ENCODE peak calls at places on chromosomes 5 and 9, in nine cellular contexts. One of them, this sample, is unnamed.

GRCh38 chr9:114250235-114250568 is 72.7 kb upstream of the ORM1 start:
- DNase-seq in left ventricle myocardium inferior: peak
- DNase-seq in GM13976: no peak
- DNase-seq in prostate gland: peak
- DNase-seq in GM10248: no peak
- DNase-seq in right lobe of liver: peak
- DNase-seq in keratinocyte: no peak
- DNase-seq in neural progenitor cell: no peak
- DNase-seq in foreskin keratinocyte: no peak
- DNase-seq in this sample: no peak

GRCh38 chr9:122087406-122088200 is 5.5 kb downstream of the TTLL11 start:
- DNase-seq in left ventricle myocardium inferior: no peak
- DNase-seq in GM13976: no peak
- DNase-seq in prostate gland: no peak
- DNase-seq in GM10248: no peak
- DNase-seq in right lobe of liver: no peak
- DNase-seq in keratinocyte: no peak
- DNase-seq in neural progenitor cell: no peak
- DNase-seq in foreskin keratinocyte: no peak
- DNase-seq in this sample: peak

GRCh38 chr5:135944967-135945560 is 9.7 kb downstream of the LECT2 start:
- DNase-seq in left ventricle myocardium inferior: no peak
- DNase-seq in GM13976: peak
- DNase-seq in prostate gland: peak
- DNase-seq in GM10248: peak
- DNase-seq in right lobe of liver: no peak
- DNase-seq in keratinocyte: peak
- DNase-seq in neural progenitor cell: peak
- DNase-seq in foreskin keratinocyte: no peak
- DNase-seq in this sample: peak

GRCh38 chr5:134583821-134584220 is 48.8 kb downstream of the SAR1B start:
- DNase-seq in left ventricle myocardium inferior: no peak
- DNase-seq in GM13976: no peak
- DNase-seq in prostate gland: no peak
- DNase-seq in GM10248: no peak
- DNase-seq in right lobe of liver: no peak
- DNase-seq in keratinocyte: no peak
- DNase-seq in neural progenitor cell: no peak
- DNase-seq in foreskin keratinocyte: no peak
- DNase-seq in this sample: no peak

GRCh38 chr5:68343421-68343826 is 127.9 kb downstream of the PIK3R1 start:
- DNase-seq in left ventricle myocardium inferior: peak
- DNase-seq in GM13976: peak
- DNase-seq in prostate gland: peak
- DNase-seq in GM10248: peak
- DNase-seq in right lobe of liver: no peak
- DNase-seq in keratinocyte: no peak
- DNase-seq in neural progenitor cell: no peak
- DNase-seq in foreskin keratinocyte: peak
- DNase-seq in this sample: peak

GRCh38 chr5:170809551-170809950 is 26.0 kb downstream of the GABRP start:
- DNase-seq in left ventricle myocardium inferior: no peak
- DNase-seq in GM13976: no peak
- DNase-seq in prostate gland: no peak
- DNase-seq in GM10248: peak
- DNase-seq in right lobe of liver: no peak
- DNase-seq in keratinocyte: no peak
- DNase-seq in neural progenitor cell: peak
- DNase-seq in foreskin keratinocyte: peak
- DNase-seq in this sample: peak

GRCh38 chr5:52985306-52985705 is 3.8 kb upstream of the ITGA2 start:
- DNase-seq in left ventricle myocardium inferior: no peak
- DNase-seq in GM13976: no peak
- DNase-seq in prostate gland: no peak
- DNase-seq in GM10248: no peak
- DNase-seq in right lobe of liver: no peak
- DNase-seq in keratinocyte: no peak
- DNase-seq in neural progenitor cell: no peak
- DNase-seq in foreskin keratinocyte: peak
- DNase-seq in this sample: peak

GRCh38 chr9:272251-273213 is 57.9 kb downstream of the DOCK8 start:
- DNase-seq in left ventricle myocardium inferior: no peak
- DNase-seq in GM13976: peak
- DNase-seq in prostate gland: no peak
- DNase-seq in GM10248: peak
- DNase-seq in right lobe of liver: no peak
- DNase-seq in keratinocyte: no peak
- DNase-seq in neural progenitor cell: no peak
- DNase-seq in foreskin keratinocyte: no peak
- DNase-seq in this sample: no peak

GRCh38 chr9:120913673-120914266 is 12.8 kb downstream of the TRAF1 start:
- DNase-seq in left ventricle myocardium inferior: no peak
- DNase-seq in GM13976: no peak
- DNase-seq in prostate gland: no peak
- DNase-seq in GM10248: no peak
- DNase-seq in right lobe of liver: no peak
- DNase-seq in keratinocyte: no peak
- DNase-seq in neural progenitor cell: peak
- DNase-seq in foreskin keratinocyte: no peak
- DNase-seq in this sample: no peak

GRCh38 chr5:115072266-115073056 is 97.2 kb downstream of the TRIM36 start:
- DNase-seq in left ventricle myocardium inferior: no peak
- DNase-seq in GM13976: no peak
- DNase-seq in prostate gland: no peak
- DNase-seq in GM10248: no peak
- DNase-seq in right lobe of liver: no peak
- DNase-seq in keratinocyte: no peak
- DNase-seq in neural progenitor cell: no peak
- DNase-seq in foreskin keratinocyte: no peak
- DNase-seq in this sample: no peak

GRCh38 chr5:44275908-44276307 is 113.3 kb downstream of the FGF10 start:
- DNase-seq in left ventricle myocardium inferior: no peak
- DNase-seq in GM13976: no peak
- DNase-seq in prostate gland: no peak
- DNase-seq in GM10248: no peak
- DNase-seq in right lobe of liver: no peak
- DNase-seq in keratinocyte: no peak
- DNase-seq in neural progenitor cell: no peak
- DNase-seq in foreskin keratinocyte: no peak
- DNase-seq in this sample: no peak

GRCh38 chr9:38110476-38110875 is 41.4 kb upstream of the SHB start:
- DNase-seq in left ventricle myocardium inferior: no peak
- DNase-seq in GM13976: no peak
- DNase-seq in prostate gland: no peak
- DNase-seq in GM10248: no peak
- DNase-seq in right lobe of liver: no peak
- DNase-seq in keratinocyte: no peak
- DNase-seq in neural progenitor cell: no peak
- DNase-seq in foreskin keratinocyte: no peak
- DNase-seq in this sample: no peak

GRCh38 chr9:31486630-31487029 is 897.8 kb upstream of the ACO1 start:
- DNase-seq in left ventricle myocardium inferior: no peak
- DNase-seq in GM13976: no peak
- DNase-seq in prostate gland: no peak
- DNase-seq in GM10248: no peak
- DNase-seq in right lobe of liver: no peak
- DNase-seq in keratinocyte: no peak
- DNase-seq in neural progenitor cell: no peak
- DNase-seq in foreskin keratinocyte: no peak
- DNase-seq in this sample: no peak

GRCh38 chr9:11319477-11320060 is 706.8 kb upstream of the PTPRD start:
- DNase-seq in left ventricle myocardium inferior: no peak
- DNase-seq in GM13976: no peak
- DNase-seq in prostate gland: no peak
- DNase-seq in GM10248: no peak
- DNase-seq in right lobe of liver: no peak
- DNase-seq in keratinocyte: no peak
- DNase-seq in neural progenitor cell: peak
- DNase-seq in foreskin keratinocyte: no peak
- DNase-seq in this sample: peak

GRCh38 chr9:93028448-93029006 is 30.0 kb upstream of the SUSD3 start:
- DNase-seq in left ventricle myocardium inferior: no peak
- DNase-seq in GM13976: peak
- DNase-seq in prostate gland: no peak
- DNase-seq in GM10248: peak
- DNase-seq in right lobe of liver: no peak
- DNase-seq in keratinocyte: no peak
- DNase-seq in neural progenitor cell: no peak
- DNase-seq in foreskin keratinocyte: no peak
- DNase-seq in this sample: no peak

DNA sequence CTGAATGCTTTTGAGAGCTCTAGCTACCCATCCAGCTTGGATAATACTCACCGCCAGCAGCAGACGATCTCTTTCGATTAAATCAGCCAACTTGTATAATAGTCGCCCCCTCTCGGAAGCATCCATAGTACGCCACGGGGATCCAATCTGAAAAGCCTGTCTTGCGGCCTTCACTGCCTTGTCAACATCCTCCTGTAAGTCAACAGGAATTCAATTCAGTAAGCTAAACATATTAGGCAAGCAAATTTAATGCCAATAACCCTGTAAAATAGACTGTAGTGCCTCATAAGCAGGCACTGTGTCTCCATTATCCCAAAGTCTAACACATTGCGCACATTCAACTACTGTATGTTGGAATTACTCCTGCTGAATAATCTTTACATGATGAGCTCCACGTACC is 22.0 kb downstream of the ALDH1A1 start:
- DNase-seq in left ventricle myocardium inferior: no peak
- DNase-seq in GM13976: no peak
- DNase-seq in prostate gland: no peak
- DNase-seq in GM10248: no peak
- DNase-seq in right lobe of liver: no peak
- DNase-seq in keratinocyte: no peak
- DNase-seq in neural progenitor cell: peak
- DNase-seq in foreskin keratinocyte: no peak
- DNase-seq in this sample: no peak
- TF ChIP-seq CTCF in left ventricle myocardium inferior: no peak
- TF ChIP-seq CTCF in GM13976: no peak
- TF ChIP-seq CTCF in prostate gland: no peak
- TF ChIP-seq CTCF in GM10248: no peak
- TF ChIP-seq CTCF in right lobe of liver: no peak
- TF ChIP-seq CTCF in keratinocyte: no peak
- TF ChIP-seq CTCF in neural progenitor cell: peak
- TF ChIP-seq CTCF in foreskin keratinocyte: no peak
- TF ChIP-seq CTCF in this sample: no peak

GRCh38 chr5:139296198-139296597 is 2.7 kb downstream of the MATR3 start:
- DNase-seq in left ventricle myocardium inferior: no peak
- DNase-seq in GM13976: no peak
- DNase-seq in prostate gland: no peak
- DNase-seq in GM10248: no peak
- DNase-seq in right lobe of liver: no peak
- DNase-seq in keratinocyte: no peak
- DNase-seq in neural progenitor cell: no peak
- DNase-seq in foreskin keratinocyte: no peak
- DNase-seq in this sample: no peak

GRCh38 chr5:139293504-139294371 is at the start of gene MATR3:
- DNase-seq in left ventricle myocardium inferior: peak
- DNase-seq in GM13976: peak
- DNase-seq in prostate gland: peak
- DNase-seq in GM10248: peak
- DNase-seq in right lobe of liver: peak
- DNase-seq in keratinocyte: peak
- DNase-seq in neural progenitor cell: peak
- DNase-seq in foreskin keratinocyte: peak
- DNase-seq in this sample: peak

GRCh38 chr5:139295692-139296091 is 2.2 kb downstream of the MATR3 start:
- DNase-seq in left ventricle myocardium inferior: no peak
- DNase-seq in GM13976: no peak
- DNase-seq in prostate gland: no peak
- DNase-seq in GM10248: no peak
- DNase-seq in right lobe of liver: no peak
- DNase-seq in keratinocyte: no peak
- DNase-seq in neural progenitor cell: peak
- DNase-seq in foreskin keratinocyte: no peak
- DNase-seq in this sample: no peak

GRCh38 chr5:139293199-139293503 is 389 bp upstream of the MATR3 start:
- DNase-seq in left ventricle myocardium inferior: no peak
- DNase-seq in GM13976: no peak
- DNase-seq in prostate gland: no peak
- DNase-seq in GM10248: no peak
- DNase-seq in right lobe of liver: no peak
- DNase-seq in keratinocyte: no peak
- DNase-seq in neural progenitor cell: no peak
- DNase-seq in foreskin keratinocyte: no peak
- DNase-seq in this sample: no peak

GRCh38 chr5:139294372-139295165 is 1.0 kb downstream of the MATR3 start:
- DNase-seq in left ventricle myocardium inferior: peak
- DNase-seq in GM13976: peak
- DNase-seq in prostate gland: peak
- DNase-seq in GM10248: peak
- DNase-seq in right lobe of liver: peak
- DNase-seq in keratinocyte: no peak
- DNase-seq in neural progenitor cell: peak
- DNase-seq in foreskin keratinocyte: peak
- DNase-seq in this sample: peak
- TF ChIP-seq CTCF in left ventricle myocardium inferior: peak
- TF ChIP-seq CTCF in GM13976: peak
- TF ChIP-seq CTCF in prostate gland: peak
- TF ChIP-seq CTCF in GM10248: peak
- TF ChIP-seq CTCF in right lobe of liver: peak
- TF ChIP-seq CTCF in keratinocyte: peak
- TF ChIP-seq CTCF in neural progenitor cell: peak
- TF ChIP-seq CTCF in foreskin keratinocyte: peak
- TF ChIP-seq CTCF in this sample: peak

DNA sequence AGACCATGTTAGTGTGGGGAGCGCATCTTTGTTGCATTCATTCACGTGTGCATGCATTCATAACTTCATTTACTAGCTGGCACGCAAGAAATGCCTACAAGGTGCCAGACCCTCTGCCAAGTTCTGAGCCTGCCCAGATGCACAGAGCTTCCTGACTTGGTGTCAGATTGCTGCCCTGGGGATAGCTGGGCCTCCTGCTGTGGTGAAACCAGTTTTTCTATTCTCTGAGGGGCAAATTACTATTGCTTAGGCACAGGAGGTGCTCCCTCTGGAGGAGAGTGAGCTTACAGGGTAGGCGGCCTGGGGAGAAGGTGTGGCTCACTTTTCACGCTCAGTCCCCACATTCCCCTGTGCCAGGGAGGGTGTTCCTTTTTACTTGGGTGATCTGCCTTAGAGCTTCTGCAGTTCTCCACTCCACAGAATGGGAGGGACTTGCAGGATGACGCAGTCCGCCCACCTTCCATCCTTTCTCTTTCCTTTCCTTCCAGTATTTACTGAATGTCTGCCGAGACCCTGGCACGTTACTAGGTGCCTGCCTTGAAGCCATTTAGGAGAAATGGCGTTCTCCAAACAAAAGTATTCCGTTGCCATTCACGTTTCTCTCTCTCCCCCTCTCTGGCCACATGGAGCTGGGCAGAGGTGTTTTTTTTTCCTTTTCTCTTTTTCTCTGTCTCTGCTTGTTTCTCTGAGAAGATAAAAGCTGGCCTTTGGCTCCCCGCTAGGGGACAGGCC is 27.9 kb upstream of the CTNNA1 start:
- DNase-seq in left ventricle myocardium inferior: peak
- DNase-seq in GM13976: no peak
- DNase-seq in prostate gland: peak
- DNase-seq in GM10248: no peak
- DNase-seq in right lobe of liver: no peak
- DNase-seq in keratinocyte: peak
- DNase-seq in neural progenitor cell: peak
- DNase-seq in foreskin keratinocyte: peak
- DNase-seq in this sample: peak
- TF ChIP-seq CTCF in left ventricle myocardium inferior: peak
- TF ChIP-seq CTCF in GM13976: no peak
- TF ChIP-seq CTCF in prostate gland: peak
- TF ChIP-seq CTCF in GM10248: peak
- TF ChIP-seq CTCF in right lobe of liver: no peak
- TF ChIP-seq CTCF in keratinocyte: peak
- TF ChIP-seq CTCF in neural progenitor cell: peak
- TF ChIP-seq CTCF in foreskin keratinocyte: peak
- TF ChIP-seq CTCF in this sample: peak

GRCh38 chr9:80605129-80605528 is 1033.4 kb downstream of the TLE4 start:
- DNase-seq in left ventricle myocardium inferior: no peak
- DNase-seq in GM13976: no peak
- DNase-seq in prostate gland: no peak
- DNase-seq in GM10248: no peak
- DNase-seq in right lobe of liver: no peak
- DNase-seq in keratinocyte: no peak
- DNase-seq in neural progenitor cell: peak
- DNase-seq in foreskin keratinocyte: peak
- DNase-seq in this sample: peak
- TF ChIP-seq CTCF in left ventricle myocardium inferior: peak
- TF ChIP-seq CTCF in GM13976: no peak
- TF ChIP-seq CTCF in prostate gland: peak
- TF ChIP-seq CTCF in GM10248: no peak
- TF ChIP-seq CTCF in right lobe of liver: peak
- TF ChIP-seq CTCF in keratinocyte: peak
- TF ChIP-seq CTCF in neural progenitor cell: peak
- TF ChIP-seq CTCF in foreskin keratinocyte: peak
- TF ChIP-seq CTCF in this sample: peak